ENCODE peak calls at places on chromosomes 6 and 20, in ten cellular contexts. V is lower lobe of right lung; C is left cardiac atrium; Z is right cardiac atrium; U is heart right ventricle; K is activated T-cell treated with anti-CD3 and anti-CD28 coated beads, Interleukin-2, amount 50 U/mL, for 4 hours; H is upper lobe of right lung; W is RWPE2; S is stimulated activated effector memory CD8-positive, alpha-beta T cell treated with anti-CD3 and anti-CD28 coated beads, Interleukin-12 subunit alpha, Interleukin-12 subunit beta, amount 100 ng/mL, for 72 hours; Q is foreskin keratinocyte. F is an unnamed sample.

GRCh38 chr6:6193221-6193745 is 127.2 kb downstream of the F13A1 start:
- ATAC-seq in W (no peak), V (no peak), Q (no peak), H (no peak), C (no peak), U (no peak), S (no peak), Z (no peak), K (no peak), F (no peak)

GRCh38 chr6:55388161-55388560 is 60.9 kb downstream of the GFRAL start:
- ATAC-seq in Q (peak; percentile 71), V (no peak), Z (no peak), U (no peak), K (no peak), S (no peak), W (peak; percentile 54), C (no peak), H (no peak), F (no peak)

GRCh38 chr6:44511126-44511525 is 123.6 kb downstream of the CDC5L start:
- ATAC-seq in Z (no peak), S (no peak), K (no peak), H (no peak), Q (no peak), U (no peak), W (no peak), C (no peak), V (no peak), F (no peak)

GRCh38 chr6:121106962-121107361 is 227.3 kb downstream of the TBC1D32 start:
- ATAC-seq in H (no peak), S (no peak), V (no peak), C (no peak), U (no peak), K (no peak), W (no peak), Q (no peak), Z (no peak), F (no peak)

GRCh38 chr6:100944644-100945043 is 63.5 kb upstream of the ASCC3 start:
- ATAC-seq in S (no peak), W (no peak), Z (no peak), V (no peak), K (no peak), H (no peak), Q (no peak), C (no peak), U (no peak), F (no peak)

GRCh38 chr6:27238010-27238983 is 9.2 kb upstream of the PRSS16 start:
- ATAC-seq in W (no peak), Z (no peak), H (no peak), V (no peak), K (no peak), S (no peak), C (no peak), U (no peak), Q (no peak), F (no peak)

GRCh38 chr6:57019434-57019833 is 27.1 kb upstream of the KIAA1586 start:
- ATAC-seq in Z (no peak), K (no peak), U (no peak), V (no peak), C (no peak), W (no peak), Q (no peak), S (no peak), H (no peak), F (no peak)

GRCh38 chr6:128200789-128201188 is 299.9 kb upstream of the THEMIS start:
- ATAC-seq in H (no peak), Z (no peak), K (no peak), C (no peak), V (no peak), Q (no peak), W (no peak), U (no peak), S (no peak), F (no peak)

GRCh38 chr20:22389836-22390542 is 194.4 kb downstream of the FOXA2 start:
- ATAC-seq in K (no peak), W (peak; percentile 92), Q (peak; percentile 99), S (no peak), H (peak; percentile 94), U (no peak), V (peak; percentile 96), Z (no peak), C (peak; percentile 67), F (no peak)

F was measured in stimulated activated memory B cell treated with anti-CD40 and anti-IgM and Interleukin-4, amounts not matched to agents 10 μg/mL and 1 μg/mL and 100 μg/mL, for 72 hours.